ENCODE peak calls at places on chromosomes 7 and 10, in nine cellular contexts. E is RWPE1, C is B cell, I is GM10248, S is cardiac fibroblast, L is epithelial cell of esophagus, F is astrocyte, M is ovary, P is neural progenitor cell. U is an unnamed sample.

GRCh38 chr10:129023057-129023456 is 444.0 kb upstream of the MGMT start:
- DNase-seq in S (peak), P (no peak), F (no peak), E (no peak), M (no peak), I (no peak), L (no peak), C (no peak), U (no peak)

GRCh38 chr10:95278061-95278988 is 12.5 kb downstream of the PDLIM1 start:
- DNase-seq in P (peak), E (no peak), C (no peak), F (peak), L (no peak), I (no peak), S (peak), M (no peak), U (no peak)

GRCh38 chr7:155961241-155962190 is 149.3 kb upstream of the SHH start:
- DNase-seq in S (peak), F (peak), I (no peak), C (no peak), P (peak), L (peak), E (peak), M (no peak), U (peak)

GRCh38 chr7:67823345-67823744 is 826.7 kb downstream of the TYW1 start:
- DNase-seq in F (no peak), C (no peak), I (no peak), L (peak), E (peak), P (no peak), S (peak), M (no peak), U (no peak)

GRCh38 chr7:13240349-13240748 is 552.9 kb downstream of the ARL4A start:
- DNase-seq in M (no peak), F (peak), S (peak), E (peak), I (no peak), C (no peak), P (no peak), L (peak), U (no peak)

GRCh38 chr7:129434846-129435318 is 650 bp downstream of the STRIP2 start:
- DNase-seq in F (no peak), L (peak), M (peak), I (no peak), C (peak), S (peak), E (no peak), P (peak), U (peak)

GRCh38 chr7:106061301-106061979 is 50.7 kb downstream of the SYPL1 start:
- DNase-seq in F (no peak), E (no peak), P (no peak), M (no peak), I (no peak), C (peak), S (no peak), L (no peak), U (no peak)

GRCh38 chr7:100847360-100847759 is 5.2 kb upstream of the SLC12A9 start:
- DNase-seq in M (no peak), I (no peak), C (no peak), P (no peak), S (no peak), E (no peak), L (peak), F (no peak), U (no peak)

GRCh38 chr7:106041140-106041717 is 70.9 kb downstream of the SYPL1 start:
- DNase-seq in F (no peak), E (peak), C (peak), P (peak), I (peak), L (peak), S (peak), M (no peak), U (peak)

GRCh38 chr10:110344622-110345021 is 39.9 kb upstream of the SMNDC1 start:
- DNase-seq in S (no peak), M (no peak), L (no peak), P (no peak), E (no peak), F (peak), C (no peak), I (no peak), U (no peak)

GRCh38 chr10:109875828-109876821 is 47.2 kb downstream of the XPNPEP1 start:
- DNase-seq in S (no peak), F (no peak), I (no peak), E (no peak), P (no peak), L (no peak), M (no peak), C (no peak), U (no peak)

GRCh38 chr7:125871431-125871830 is 941.8 kb upstream of the POT1 start:
- DNase-seq in I (no peak), L (no peak), M (no peak), C (no peak), F (no peak), P (no peak), E (no peak), S (no peak), U (no peak)

GRCh38 chr10:48807786-48808185 is 123.1 kb downstream of the WDFY4 start:
- DNase-seq in E (no peak), M (no peak), I (no peak), C (no peak), S (no peak), L (peak), F (no peak), P (no peak), U (no peak)

GRCh38 chr7:55570218-55570873 is 2.0 kb downstream of the VOPP1 start:
- DNase-seq in L (no peak), I (peak), S (no peak), F (no peak), P (no peak), E (no peak), M (no peak), C (peak), U (no peak)

GRCh38 chr7:140168816-140169215 is 8.0 kb downstream of the KDM7A start:
- DNase-seq in P (no peak), S (no peak), E (no peak), I (no peak), M (no peak), C (no peak), L (no peak), F (no peak), U (no peak)

GRCh38 chr7:157992511-157993160 is 595.0 kb downstream of the PTPRN2 start:
- DNase-seq in I (no peak), P (no peak), S (no peak), F (no peak), L (no peak), C (no peak), E (no peak), M (no peak), U (no peak)

GRCh38 chr7:158246960-158247673 is 340.5 kb downstream of the PTPRN2 start:
- DNase-seq in M (no peak), C (peak), E (no peak), S (no peak), P (no peak), F (no peak), I (no peak), L (no peak), U (peak)

GRCh38 chr10:49068672-49069217 is 46.6 kb downstream of the VSTM4 start:
- DNase-seq in P (no peak), S (no peak), E (no peak), I (no peak), L (no peak), M (no peak), C (no peak), F (no peak), U (peak)

GRCh38 chr10:35595106-35595505 is 10.0 kb upstream of the GJD4 start:
- DNase-seq in L (no peak), S (no peak), P (no peak), I (no peak), M (no peak), C (no peak), E (no peak), F (no peak), U (no peak)

GRCh38 chr10:63822496-63822895 is 301.3 kb downstream of the REEP3 start:
- DNase-seq in F (no peak), M (no peak), P (no peak), L (no peak), S (no peak), E (no peak), C (no peak), I (no peak), U (no peak)

GRCh38 chr10:94424714-94425337 is 22.5 kb downstream of the TBC1D12 start:
- DNase-seq in S (no peak), L (no peak), I (no peak), M (no peak), E (no peak), C (no peak), F (no peak), P (no peak), U (no peak)

GRCh38 chr7:87342231-87342630 is 3.2 kb upstream of the CROT start:
- DNase-seq in P (no peak), I (no peak), F (peak), S (no peak), C (no peak), E (no peak), L (no peak), M (no peak), U (no peak)

GRCh38 chr7:128903621-128904361 is 6.7 kb downstream of the KCP start:
- DNase-seq in L (no peak), F (no peak), C (no peak), P (no peak), S (no peak), I (no peak), E (no peak), M (no peak), U (no peak)

GRCh38 chr10:35246770-35247343 is 89.5 kb upstream of the CCNY start:
- DNase-seq in M (no peak), E (no peak), L (no peak), P (no peak), F (no peak), C (no peak), S (no peak), I (no peak), U (no peak)

GRCh38 chr7:80485721-80486120 is 26.1 kb downstream of the GNAT3 start:
- DNase-seq in S (no peak), L (peak), I (no peak), F (no peak), C (no peak), M (no peak), E (no peak), P (no peak), U (no peak)

GRCh38 chr7:66152538-66153191 is 38.0 kb downstream of the CRCP start:
- DNase-seq in P (peak), S (peak), F (no peak), E (no peak), L (no peak), M (no peak), C (no peak), I (no peak), U (peak)

GRCh38 chr10:435397-435796 is 254.1 kb downstream of the DIP2C start:
- DNase-seq in M (no peak), F (no peak), S (no peak), E (no peak), L (no peak), C (no peak), P (no peak), I (no peak), U (no peak)

GRCh38 chr7:30717181-30717580 is 34.8 kb upstream of the INMT start:
- DNase-seq in S (no peak), F (no peak), L (peak), C (no peak), M (no peak), I (no peak), E (peak), P (no peak), U (no peak)

GRCh38 chr7:156095908-156096539 is 283.8 kb upstream of the SHH start:
- DNase-seq in E (no peak), L (no peak), C (no peak), P (no peak), I (no peak), S (no peak), M (no peak), F (no peak), U (no peak)

GRCh38 chr7:155423337-155424285 is 34.3 kb upstream of the EN2 start:
- DNase-seq in C (no peak), F (no peak), P (no peak), I (no peak), E (no peak), L (no peak), S (no peak), M (no peak), U (no peak)

GRCh38 chr7:69656890-69657289 is 58.6 kb downstream of the AUTS2 start:
- DNase-seq in C (no peak), I (no peak), L (no peak), M (no peak), P (peak), E (no peak), F (peak), S (peak), U (peak)

GRCh38 chr10:6146921-6147320 is 55.8 kb upstream of the PFKFB3 start:
- DNase-seq in L (no peak), S (no peak), F (no peak), C (no peak), I (no peak), M (no peak), E (no peak), P (no peak), U (no peak)

GRCh38 chr10:1488970-1489548 is 248.3 kb downstream of the ADARB2 start:
- DNase-seq in E (no peak), F (no peak), M (no peak), S (no peak), C (peak), P (no peak), L (no peak), I (peak), U (no peak)

GRCh38 chr7:66321283-66321682 is 116.1 kb downstream of the TPST1 start:
- DNase-seq in P (no peak), F (no peak), E (no peak), M (no peak), L (peak), I (no peak), S (no peak), C (no peak), U (no peak)

GRCh38 chr7:117979954-117980497 is 106.8 kb upstream of the CTTNBP2 start:
- DNase-seq in E (no peak), S (no peak), L (peak), F (no peak), I (no peak), C (no peak), P (no peak), M (no peak), U (no peak)

GRCh38 chr7:101614939-101615302 is 14.2 kb downstream of the MYL10 start:
- DNase-seq in E (peak), P (no peak), C (no peak), M (no peak), I (no peak), F (no peak), S (peak), L (peak), U (no peak)

GRCh38 chr10:22894714-22895113 is 33.1 kb upstream of the ARMC3 start:
- DNase-seq in L (peak), E (no peak), P (no peak), F (no peak), C (no peak), S (no peak), M (no peak), I (no peak), U (no peak)

GRCh38 chr7:8435597-8436243 is 2.3 kb downstream of the NXPH1 start:
- DNase-seq in P (peak), F (no peak), E (no peak), M (no peak), L (no peak), C (no peak), I (no peak), S (no peak), U (no peak)

GRCh38 chr10:68598978-68599753 is 39.0 kb downstream of the TET1 start:
- DNase-seq in F (peak), S (peak), P (peak), M (peak), L (peak), I (no peak), E (no peak), C (no peak), U (peak)

GRCh38 chr10:46218921-46219320 is 67.9 kb upstream of the ANTXRL start:
- DNase-seq in L (no peak), M (no peak), F (no peak), I (peak), P (no peak), C (no peak), E (no peak), S (no peak), U (no peak)

GRCh38 chr10:46222364-46222935 is 64.3 kb upstream of the ANTXRL start:
- DNase-seq in M (no peak), P (no peak), C (no peak), I (no peak), L (no peak), E (no peak), F (no peak), S (peak), U (no peak)

GRCh38 chr10:46223064-46223480 is 63.7 kb upstream of the ANTXRL start:
- DNase-seq in P (no peak), S (no peak), E (no peak), M (no peak), C (no peak), I (peak), L (no peak), F (no peak), U (peak)

GRCh38 chr10:46220187-46220586 is 66.6 kb upstream of the ANTXRL start:
- DNase-seq in M (no peak), I (peak), E (no peak), P (no peak), S (no peak), F (no peak), C (no peak), L (no peak), U (peak)

DNA sequence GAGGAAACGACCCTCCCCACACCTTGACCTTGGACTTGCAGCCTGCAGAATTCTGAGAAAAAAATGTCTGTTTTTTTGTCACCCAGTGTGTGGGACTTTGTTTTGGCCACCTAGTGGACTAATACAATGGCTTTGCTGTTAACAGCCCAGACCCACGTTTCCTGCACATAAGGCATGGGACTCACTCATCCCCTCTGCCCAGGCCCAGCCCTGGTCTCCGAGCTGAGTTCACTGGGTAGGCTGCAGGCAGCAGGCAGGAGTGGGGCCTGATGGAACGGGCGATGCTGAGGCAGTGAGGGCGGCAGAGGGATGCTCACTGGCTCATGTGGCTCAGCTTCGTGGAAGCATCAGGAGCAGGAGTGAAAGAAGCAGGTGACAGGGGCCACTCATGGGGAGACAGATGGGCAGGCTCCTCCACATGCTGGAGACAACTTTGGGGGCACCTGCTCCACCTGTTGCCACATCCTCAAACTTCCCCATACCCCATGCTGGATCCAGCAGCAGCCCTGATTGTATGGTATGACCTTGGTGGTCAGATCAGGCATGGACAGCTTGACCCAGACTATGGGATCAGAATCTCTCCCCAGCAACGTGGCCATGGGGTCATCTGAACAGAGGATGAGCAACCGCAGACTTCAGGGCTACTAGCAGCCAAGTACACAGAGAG is 65.8 kb upstream of the ANTXRL start:
- DNase-seq in L (no peak), I (peak), F (no peak), P (no peak), S (no peak), E (no peak), M (no peak), C (no peak), U (peak)
- TF ChIP-seq CTCF in L (peak), I (no peak), F (no peak), P (no peak), S (peak), E (no peak), M (no peak), C (no peak), U (peak)

GRCh38 chr10:124429576-124429975 is 10.9 kb upstream of the OAT start:
- DNase-seq in C (no peak), M (no peak), F (no peak), L (no peak), I (no peak), E (no peak), S (no peak), P (no peak), U (no peak)
- TF ChIP-seq CTCF in C (no peak), M (no peak), F (no peak), L (no peak), I (no peak), E (no peak), S (no peak), P (no peak), U (no peak)

DNA sequence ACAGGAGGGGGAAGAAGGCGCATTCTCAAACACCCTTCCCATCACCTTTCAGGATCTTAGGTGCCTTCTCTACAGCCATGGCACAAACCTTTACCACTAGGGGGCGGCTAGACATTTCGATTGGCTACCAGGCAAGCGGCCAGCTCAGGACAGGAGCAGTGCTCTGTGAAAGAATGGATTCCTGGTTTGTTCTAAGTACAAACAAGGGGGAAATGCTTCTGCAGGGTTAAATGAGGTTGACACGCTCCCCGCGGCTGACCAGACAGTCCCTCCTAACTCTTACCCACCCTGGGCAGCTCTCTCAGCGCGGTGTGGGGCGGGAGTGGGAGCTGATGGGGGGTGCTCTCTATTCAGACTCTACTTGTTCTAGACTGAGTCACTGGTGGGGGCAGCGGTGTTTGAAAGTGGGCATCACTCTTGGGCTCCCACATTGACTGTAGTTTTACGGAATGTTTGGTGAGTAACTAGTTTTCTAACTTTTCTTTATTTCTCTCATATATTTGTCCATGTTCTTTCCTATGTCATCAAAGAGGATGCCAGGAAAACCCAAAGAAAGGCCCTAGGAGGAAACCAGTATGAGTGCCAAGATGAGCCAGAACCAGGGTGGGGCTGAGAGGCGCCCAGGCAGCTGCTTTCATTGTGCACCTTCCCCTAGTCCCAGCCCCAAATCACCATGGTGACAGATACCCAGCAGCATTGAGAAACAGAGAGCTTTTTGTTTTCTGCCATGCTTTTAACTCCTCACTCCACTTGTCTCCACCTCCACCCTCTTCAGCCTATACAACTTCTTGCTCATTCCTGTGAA is 61.4 kb upstream of the GPR158 start:
- DNase-seq in M (peak), L (peak), F (peak), S (peak), E (peak), C (peak), P (peak), I (peak), U (peak)
- TF ChIP-seq CTCF in M (no peak), L (peak), F (peak), S (peak), E (peak), C (peak), P (peak), I (peak), U (peak)

DNA sequence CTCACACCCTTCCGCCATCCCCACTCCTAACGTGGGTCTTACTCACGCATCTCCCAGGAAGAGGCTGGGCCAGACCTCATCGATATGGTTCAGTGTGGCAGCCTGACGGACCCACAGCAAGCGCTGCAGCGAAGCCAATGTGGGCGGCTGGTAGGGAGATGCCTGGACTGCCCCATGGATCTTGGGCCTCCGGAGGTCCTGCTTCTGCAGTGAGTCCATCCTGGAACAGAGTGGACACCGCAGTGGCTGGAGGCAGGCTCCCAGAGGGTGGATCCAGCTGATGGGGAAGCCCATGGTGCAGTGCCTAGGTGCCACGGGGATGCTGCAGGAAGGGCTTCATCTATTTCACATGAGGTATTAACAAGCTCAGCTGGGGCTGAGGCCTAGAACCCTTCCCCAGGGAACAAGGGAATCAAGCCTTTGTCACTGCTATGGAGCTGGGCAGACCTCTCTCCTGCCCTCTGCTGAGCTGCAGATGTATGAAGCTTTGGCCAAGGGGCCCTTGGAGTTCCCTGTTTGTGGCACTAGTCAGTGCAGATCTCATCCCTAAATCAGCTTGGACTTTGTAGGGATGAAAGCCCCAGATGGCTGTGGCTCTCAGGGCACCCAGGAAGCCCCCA is 13.7 kb upstream of the SAMD8 start:
- DNase-seq in E (no peak), M (no peak), F (no peak), I (no peak), S (peak), L (no peak), P (peak), C (no peak), U (peak)
- TF ChIP-seq CTCF in E (no peak), M (no peak), F (no peak), I (peak), S (peak), L (peak), P (peak), C (no peak), U (no peak)